ENCODE peak calls at places on chromosomes 2 and 18, in four cellular contexts. One of them, this sample, is unnamed.

GRCh38 chr2:215931256-215931903 is 82.0 kb downstream of the MREG start:
- DNase-seq in RKO: peak
- DNase-seq in stimulated activated CD8-positive, alpha-beta memory T cell treated with anti-CD3 and anti-CD28 coated beads, Interleukin-15, amount 100 ng/mL, for 4 hours: no peak
- DNase-seq in Kasumi-1: peak
- DNase-seq in this sample: peak

GRCh38 chr18:35507623-35508022 is 9.9 kb upstream of the INO80C start:
- DNase-seq in RKO: no peak
- DNase-seq in stimulated activated CD8-positive, alpha-beta memory T cell treated with anti-CD3 and anti-CD28 coated beads, Interleukin-15, amount 100 ng/mL, for 4 hours: no peak
- DNase-seq in Kasumi-1: no peak
- DNase-seq in this sample: no peak

GRCh38 chr2:234026111-234026510 is 24.4 kb upstream of the SPP2 start:
- DNase-seq in RKO: no peak
- DNase-seq in stimulated activated CD8-positive, alpha-beta memory T cell treated with anti-CD3 and anti-CD28 coated beads, Interleukin-15, amount 100 ng/mL, for 4 hours: no peak
- DNase-seq in Kasumi-1: no peak
- DNase-seq in this sample: no peak

GRCh38 chr2:206693399-206694137 is 24.6 kb downstream of the DYTN start:
- DNase-seq in RKO: peak
- DNase-seq in stimulated activated CD8-positive, alpha-beta memory T cell treated with anti-CD3 and anti-CD28 coated beads, Interleukin-15, amount 100 ng/mL, for 4 hours: no peak
- DNase-seq in Kasumi-1: peak
- DNase-seq in this sample: peak

GRCh38 chr18:12287684-12288405 is 20.2 kb upstream of the TUBB6 start:
- DNase-seq in RKO: peak
- DNase-seq in stimulated activated CD8-positive, alpha-beta memory T cell treated with anti-CD3 and anti-CD28 coated beads, Interleukin-15, amount 100 ng/mL, for 4 hours: no peak
- DNase-seq in Kasumi-1: no peak
- DNase-seq in this sample: no peak

GRCh38 chr2:209458018-209458979 is 34.5 kb downstream of the MAP2 start:
- DNase-seq in RKO: no peak
- DNase-seq in stimulated activated CD8-positive, alpha-beta memory T cell treated with anti-CD3 and anti-CD28 coated beads, Interleukin-15, amount 100 ng/mL, for 4 hours: no peak
- DNase-seq in Kasumi-1: no peak
- DNase-seq in this sample: no peak

GRCh38 chr2:45390433-45390832 is 220.6 kb downstream of the SRBD1 start:
- DNase-seq in RKO: no peak
- DNase-seq in stimulated activated CD8-positive, alpha-beta memory T cell treated with anti-CD3 and anti-CD28 coated beads, Interleukin-15, amount 100 ng/mL, for 4 hours: no peak
- DNase-seq in Kasumi-1: no peak
- DNase-seq in this sample: no peak

GRCh38 chr18:54983041-54983686 is 23.9 kb upstream of the CCDC68 start:
- DNase-seq in RKO: peak
- DNase-seq in stimulated activated CD8-positive, alpha-beta memory T cell treated with anti-CD3 and anti-CD28 coated beads, Interleukin-15, amount 100 ng/mL, for 4 hours: no peak
- DNase-seq in Kasumi-1: peak
- DNase-seq in this sample: peak

GRCh38 chr2:118061135-118061955 is 26.9 kb upstream of the INSIG2 start:
- DNase-seq in RKO: peak
- DNase-seq in stimulated activated CD8-positive, alpha-beta memory T cell treated with anti-CD3 and anti-CD28 coated beads, Interleukin-15, amount 100 ng/mL, for 4 hours: no peak
- DNase-seq in Kasumi-1: peak
- DNase-seq in this sample: no peak

GRCh38 chr2:10028988-10029874 is 14.1 kb upstream of the KLF11 start:
- DNase-seq in RKO: no peak
- DNase-seq in stimulated activated CD8-positive, alpha-beta memory T cell treated with anti-CD3 and anti-CD28 coated beads, Interleukin-15, amount 100 ng/mL, for 4 hours: peak
- DNase-seq in Kasumi-1: peak
- DNase-seq in this sample: peak

GRCh38 chr2:112833532-112833931 is 3.0 kb downstream of the IL1B start:
- DNase-seq in RKO: no peak
- DNase-seq in stimulated activated CD8-positive, alpha-beta memory T cell treated with anti-CD3 and anti-CD28 coated beads, Interleukin-15, amount 100 ng/mL, for 4 hours: no peak
- DNase-seq in Kasumi-1: no peak
- DNase-seq in this sample: no peak

GRCh38 chr2:70553334-70553583 is 367 bp downstream of the TGFA start:
- DNase-seq in RKO: no peak
- DNase-seq in stimulated activated CD8-positive, alpha-beta memory T cell treated with anti-CD3 and anti-CD28 coated beads, Interleukin-15, amount 100 ng/mL, for 4 hours: peak
- DNase-seq in Kasumi-1: no peak
- DNase-seq in this sample: no peak

GRCh38 chr2:169868951-169869350 is 41.7 kb downstream of the UBR3 start:
- DNase-seq in RKO: no peak
- DNase-seq in stimulated activated CD8-positive, alpha-beta memory T cell treated with anti-CD3 and anti-CD28 coated beads, Interleukin-15, amount 100 ng/mL, for 4 hours: no peak
- DNase-seq in Kasumi-1: no peak
- DNase-seq in this sample: no peak

GRCh38 chr2:216904554-216904953 is 44.7 kb upstream of the TNP1 start:
- DNase-seq in RKO: no peak
- DNase-seq in stimulated activated CD8-positive, alpha-beta memory T cell treated with anti-CD3 and anti-CD28 coated beads, Interleukin-15, amount 100 ng/mL, for 4 hours: no peak
- DNase-seq in Kasumi-1: no peak
- DNase-seq in this sample: no peak

GRCh38 chr2:240961878-240962277 is 36.5 kb upstream of the SNED1 start:
- DNase-seq in RKO: no peak
- DNase-seq in stimulated activated CD8-positive, alpha-beta memory T cell treated with anti-CD3 and anti-CD28 coated beads, Interleukin-15, amount 100 ng/mL, for 4 hours: no peak
- DNase-seq in Kasumi-1: no peak
- DNase-seq in this sample: no peak

GRCh38 chr18:40841473-40841872 is 1113.6 kb upstream of the PIK3C3 start:
- DNase-seq in RKO: no peak
- DNase-seq in stimulated activated CD8-positive, alpha-beta memory T cell treated with anti-CD3 and anti-CD28 coated beads, Interleukin-15, amount 100 ng/mL, for 4 hours: no peak
- DNase-seq in Kasumi-1: no peak
- DNase-seq in this sample: no peak